ENCODE peak calls at places on chromosome 12, in four cellular contexts. One of them, this sample, is unnamed.

GRCh38 chr12:5523396-5524115 is 91.6 kb downstream of the NTF3 start:
- DNase-seq in right cardiac atrium: no peak
- DNase-seq in tibial nerve: no peak
- DNase-seq in HepG2: no peak
- DNase-seq in this sample: no peak

GRCh38 chr12:6200266-6201198 is at the start of gene CD9:
- DNase-seq in tibial nerve: no peak
- DNase-seq in right cardiac atrium: peak; percentile 81
- DNase-seq in HepG2: no peak
- DNase-seq in this sample: peak; percentile 82

GRCh38 chr12:123118397-123118945 is 32.4 kb downstream of the PITPNM2 start:
- DNase-seq in tibial nerve: no peak
- DNase-seq in right cardiac atrium: no peak
- DNase-seq in HepG2: no peak
- DNase-seq in this sample: no peak

GRCh38 chr12:64077922-64078321 is 144.2 kb downstream of the KICS2 start:
- DNase-seq in right cardiac atrium: no peak
- DNase-seq in HepG2: peak; percentile 6
- DNase-seq in tibial nerve: no peak
- DNase-seq in this sample: no peak

GRCh38 chr12:65825573-65826512 is 1.6 kb downstream of the HMGA2 start:
- DNase-seq in tibial nerve: no peak
- DNase-seq in right cardiac atrium: peak; percentile 20
- DNase-seq in HepG2: no peak
- DNase-seq in this sample: peak; percentile 58

GRCh38 chr12:34205401-34205800 is 183.1 kb downstream of the ALG10 start:
- DNase-seq in tibial nerve: no peak
- DNase-seq in HepG2: no peak
- DNase-seq in right cardiac atrium: no peak
- DNase-seq in this sample: no peak

GRCh38 chr12:57816855-57817151 is 1.7 kb downstream of the AVIL start:
- DNase-seq in tibial nerve: no peak
- DNase-seq in HepG2: no peak
- DNase-seq in right cardiac atrium: peak; percentile 76
- DNase-seq in this sample: no peak

GRCh38 chr12:26150737-26151450 is 26.1 kb upstream of the BHLHE41 start:
- DNase-seq in tibial nerve: peak; percentile 8
- DNase-seq in right cardiac atrium: no peak
- DNase-seq in HepG2: no peak
- DNase-seq in this sample: no peak

GRCh38 chr12:59699408-59700144 is 103.7 kb downstream of the SLC16A7 start:
- DNase-seq in HepG2: no peak
- DNase-seq in right cardiac atrium: no peak
- DNase-seq in tibial nerve: no peak
- DNase-seq in this sample: no peak

GRCh38 chr12:50074936-50075807 is 10.0 kb upstream of the SMARCD1 start:
- DNase-seq in tibial nerve: peak; percentile 85
- DNase-seq in HepG2: peak; percentile 82
- DNase-seq in right cardiac atrium: peak; percentile 85
- DNase-seq in this sample: peak; percentile 94

GRCh38 chr12:126036348-126036747 is 971.1 kb downstream of the AACS start:
- DNase-seq in tibial nerve: no peak
- DNase-seq in right cardiac atrium: no peak
- DNase-seq in HepG2: no peak
- DNase-seq in this sample: no peak

GRCh38 chr12:110778801-110779577 is 36.3 kb upstream of the PPP1CC start:
- DNase-seq in tibial nerve: no peak
- DNase-seq in HepG2: no peak
- DNase-seq in right cardiac atrium: no peak
- DNase-seq in this sample: no peak

GRCh38 chr12:48542300-48542928 is 17.0 kb downstream of the OR8S1 start:
- DNase-seq in tibial nerve: no peak
- DNase-seq in HepG2: peak; percentile 27
- DNase-seq in right cardiac atrium: peak; percentile 13
- DNase-seq in this sample: peak; percentile 55

GRCh38 chr12:67239061-67239460 is 30.1 kb upstream of the CAND1 start:
- DNase-seq in tibial nerve: no peak
- DNase-seq in HepG2: no peak
- DNase-seq in right cardiac atrium: no peak
- DNase-seq in this sample: no peak

GRCh38 chr12:110658882-110659281 is 30.0 kb downstream of the HVCN1 start:
- DNase-seq in HepG2: no peak
- DNase-seq in right cardiac atrium: no peak
- DNase-seq in tibial nerve: no peak
- DNase-seq in this sample: no peak

GRCh38 chr12:98916106-98916505 is 271.0 kb downstream of the APAF1 start:
- DNase-seq in HepG2: no peak
- DNase-seq in tibial nerve: no peak
- DNase-seq in right cardiac atrium: no peak
- DNase-seq in this sample: no peak

GRCh38 chr12:28955491-28955890 is 193.6 kb upstream of the FAR2 start:
- DNase-seq in tibial nerve: no peak
- DNase-seq in right cardiac atrium: no peak
- DNase-seq in HepG2: no peak
- DNase-seq in this sample: no peak

GRCh38 chr12:8629486-8630033 is 16.9 kb upstream of the AICDA start:
- DNase-seq in tibial nerve: no peak
- DNase-seq in HepG2: no peak
- DNase-seq in right cardiac atrium: no peak
- DNase-seq in this sample: no peak

GRCh38 chr12:19525236-19525635 is 85.9 kb downstream of the AEBP2 start:
- DNase-seq in right cardiac atrium: no peak
- DNase-seq in HepG2: no peak
- DNase-seq in tibial nerve: no peak
- DNase-seq in this sample: no peak

GRCh38 chr12:60335765-60336164 is 739.9 kb downstream of the SLC16A7 start:
- DNase-seq in tibial nerve: no peak
- DNase-seq in right cardiac atrium: no peak
- DNase-seq in HepG2: no peak
- DNase-seq in this sample: no peak

GRCh38 chr12:19125325-19125724 is 4.2 kb upstream of the PLEKHA5 start:
- DNase-seq in HepG2: no peak
- DNase-seq in tibial nerve: no peak
- DNase-seq in right cardiac atrium: no peak
- DNase-seq in this sample: no peak

GRCh38 chr12:60666895-60667294 is 1071.1 kb downstream of the SLC16A7 start:
- DNase-seq in right cardiac atrium: no peak
- DNase-seq in HepG2: no peak
- DNase-seq in tibial nerve: no peak
- DNase-seq in this sample: no peak

GRCh38 chr12:45290218-45290609 is 74.3 kb downstream of the ANO6 start:
- DNase-seq in right cardiac atrium: no peak
- DNase-seq in HepG2: no peak
- DNase-seq in tibial nerve: no peak
- DNase-seq in this sample: no peak

GRCh38 chr12:103475073-103475472 is 20.7 kb downstream of the C12orf42 start:
- DNase-seq in HepG2: peak; percentile 34
- DNase-seq in tibial nerve: no peak
- DNase-seq in right cardiac atrium: no peak
- DNase-seq in this sample: no peak

GRCh38 chr12:75744607-75745256 is 233.3 kb upstream of the KRR1 start:
- DNase-seq in HepG2: peak; percentile 30
- DNase-seq in right cardiac atrium: no peak
- DNase-seq in tibial nerve: no peak
- DNase-seq in this sample: no peak

GRCh38 chr12:116590561-116590960 is 31.4 kb downstream of the MAP1LC3B2 start:
- DNase-seq in tibial nerve: no peak
- DNase-seq in HepG2: peak; percentile 15
- DNase-seq in right cardiac atrium: no peak
- DNase-seq in this sample: no peak

GRCh38 chr12:30822385-30823139 is 67.8 kb upstream of the CAPRIN2 start:
- DNase-seq in right cardiac atrium: peak; percentile 70
- DNase-seq in HepG2: no peak
- DNase-seq in tibial nerve: peak; percentile 47
- DNase-seq in this sample: peak; percentile 79

GRCh38 chr12:48567731-48568130 is 2.1 kb downstream of the LALBA start:
- DNase-seq in right cardiac atrium: no peak
- DNase-seq in HepG2: no peak
- DNase-seq in tibial nerve: no peak
- DNase-seq in this sample: no peak

GRCh38 chr12:77382096-77382742 is 316.9 kb upstream of the E2F7 start:
- DNase-seq in right cardiac atrium: no peak
- DNase-seq in tibial nerve: no peak
- DNase-seq in HepG2: no peak
- DNase-seq in this sample: no peak

GRCh38 chr12:120399531-120399930 is 30.6 kb upstream of the MSI1 start:
- DNase-seq in right cardiac atrium: no peak
- DNase-seq in HepG2: no peak
- DNase-seq in tibial nerve: no peak
- DNase-seq in this sample: no peak

GRCh38 chr12:29416748-29417147 is 35.8 kb upstream of the ERGIC2 start:
- DNase-seq in right cardiac atrium: no peak
- DNase-seq in HepG2: no peak
- DNase-seq in tibial nerve: no peak
- DNase-seq in this sample: no peak

GRCh38 chr12:29741342-29742241 is 42.1 kb downstream of the TMTC1 start:
- DNase-seq in right cardiac atrium: peak; percentile 30
- DNase-seq in HepG2: no peak
- DNase-seq in tibial nerve: no peak
- DNase-seq in this sample: no peak

GRCh38 chr12:119180380-119181040 is 1.8 kb downstream of the HSPB8 start:
- DNase-seq in right cardiac atrium: peak; percentile 78
- DNase-seq in tibial nerve: peak; percentile 28
- DNase-seq in HepG2: no peak
- DNase-seq in this sample: peak; percentile 46

GRCh38 chr12:25276199-25276937 is 25.6 kb upstream of the KRAS start:
- DNase-seq in tibial nerve: peak; percentile 27
- DNase-seq in right cardiac atrium: peak; percentile 20
- DNase-seq in HepG2: peak; percentile 63
- DNase-seq in this sample: no peak

GRCh38 chr12:109595321-109595902 is 21.8 kb downstream of the MVK start:
- DNase-seq in HepG2: no peak
- DNase-seq in tibial nerve: no peak
- DNase-seq in right cardiac atrium: no peak
- DNase-seq in this sample: no peak

GRCh38 chr12:86233126-86233525 is 23.1 kb downstream of the MGAT4C start:
- DNase-seq in tibial nerve: no peak
- DNase-seq in HepG2: no peak
- DNase-seq in right cardiac atrium: no peak
- DNase-seq in this sample: no peak

GRCh38 chr12:55931317-55931779 is 386 bp downstream of the DGKA start:
- DNase-seq in right cardiac atrium: no peak
- DNase-seq in tibial nerve: no peak
- DNase-seq in HepG2: no peak
- DNase-seq in this sample: no peak
- H3K4me1 ChIP-seq in right cardiac atrium: peaks cover 12% of the 10 kb centered on the region
- H3K4me1 ChIP-seq in tibial nerve: peaks cover 29% of the 10 kb centered on the region
- H3K4me1 ChIP-seq in HepG2: peaks cover 49% of the 10 kb centered on the region
- H3K4me1 ChIP-seq in this sample: peaks cover 6% of the 10 kb centered on the region

GRCh38 chr12:4006743-4007142 is 133.5 kb upstream of the PARP11 start:
- DNase-seq in tibial nerve: no peak
- DNase-seq in right cardiac atrium: no peak
- DNase-seq in HepG2: no peak
- DNase-seq in this sample: no peak
- H3K4me1 ChIP-seq in tibial nerve: no peaks in the 10 kb centered on the region
- H3K4me1 ChIP-seq in right cardiac atrium: no peaks in the 10 kb centered on the region
- H3K4me1 ChIP-seq in HepG2: peaks cover 66% of the 10 kb centered on the region
- H3K4me1 ChIP-seq in this sample: no peaks in the 10 kb centered on the region

GRCh38 chr12:2301531-2302461 is 249.0 kb downstream of the CACNA1C start:
- DNase-seq in right cardiac atrium: peak; percentile 64
- DNase-seq in HepG2: no peak
- DNase-seq in tibial nerve: no peak
- DNase-seq in this sample: no peak

GRCh38 chr12:2300168-2300567 is 247.4 kb downstream of the CACNA1C start:
- DNase-seq in tibial nerve: no peak
- DNase-seq in right cardiac atrium: no peak
- DNase-seq in HepG2: no peak
- DNase-seq in this sample: no peak

GRCh38 chr12:2302711-2303255 is 250.0 kb downstream of the CACNA1C start:
- DNase-seq in right cardiac atrium: no peak
- DNase-seq in HepG2: no peak
- DNase-seq in tibial nerve: no peak
- DNase-seq in this sample: no peak

GRCh38 chr12:2299207-2299606 is 246.4 kb downstream of the CACNA1C start:
- DNase-seq in tibial nerve: no peak
- DNase-seq in right cardiac atrium: no peak
- DNase-seq in HepG2: no peak
- DNase-seq in this sample: no peak

GRCh38 chr12:2300886-2301285 is 248.1 kb downstream of the CACNA1C start:
- DNase-seq in right cardiac atrium: no peak
- DNase-seq in tibial nerve: no peak
- DNase-seq in HepG2: no peak
- DNase-seq in this sample: peak; percentile 32
- H3K4me1 ChIP-seq in right cardiac atrium: peaks cover 20% of the 10 kb centered on the region
- H3K4me1 ChIP-seq in tibial nerve: peaks cover 19% of the 10 kb centered on the region
- H3K4me1 ChIP-seq in HepG2: no peaks in the 10 kb centered on the region
- H3K4me1 ChIP-seq in this sample: peaks cover 3% of the 10 kb centered on the region

DNA sequence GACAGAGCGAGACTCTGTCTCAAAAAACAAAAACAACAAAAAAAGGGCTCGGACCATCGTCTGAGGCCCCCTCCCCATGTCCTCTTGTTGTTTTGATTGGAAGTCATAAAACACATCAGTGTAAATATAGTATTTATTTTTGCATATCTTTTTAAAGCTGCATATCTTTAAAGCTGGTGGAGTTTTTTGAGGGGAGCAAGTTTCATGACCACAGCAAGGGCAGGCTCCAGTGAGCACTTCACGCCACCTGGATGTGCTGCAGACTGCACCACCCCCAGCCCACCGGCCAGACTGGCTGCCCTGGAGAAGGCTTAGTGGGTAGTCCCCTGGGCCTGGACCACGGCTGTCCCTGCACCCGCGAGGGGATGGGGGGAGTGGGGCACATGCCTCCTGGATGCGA is 11.9 kb upstream of the BCL7A start:
- DNase-seq in HepG2: no peak
- DNase-seq in right cardiac atrium: no peak
- DNase-seq in tibial nerve: no peak
- DNase-seq in this sample: no peak
- H3K4me1 ChIP-seq in HepG2: no peaks in the 10 kb centered on the region
- H3K4me1 ChIP-seq in right cardiac atrium: peaks cover 2% of the 10 kb centered on the region
- H3K4me1 ChIP-seq in tibial nerve: no peaks in the 10 kb centered on the region
- H3K4me1 ChIP-seq in this sample: no peaks in the 10 kb centered on the region

GRCh38 chr12:13120431-13120830 is 17.0 kb upstream of the GSG1 start:
- DNase-seq in right cardiac atrium: no peak
- DNase-seq in HepG2: no peak
- DNase-seq in tibial nerve: no peak
- DNase-seq in this sample: no peak
- H3K4me1 ChIP-seq in right cardiac atrium: no peaks in the 10 kb centered on the region
- H3K4me1 ChIP-seq in HepG2: no peaks in the 10 kb centered on the region
- H3K4me1 ChIP-seq in tibial nerve: no peaks in the 10 kb centered on the region
- H3K4me1 ChIP-seq in this sample: peaks cover 8% of the 10 kb centered on the region

GRCh38 chr12:52896190-52897100 is 8.4 kb downstream of the KRT8 start:
- DNase-seq in HepG2: no peak
- DNase-seq in tibial nerve: no peak
- DNase-seq in right cardiac atrium: no peak
- DNase-seq in this sample: no peak
- H3K4me1 ChIP-seq in HepG2: peaks cover 58% of the 10 kb centered on the region
- H3K4me1 ChIP-seq in tibial nerve: no peaks in the 10 kb centered on the region
- H3K4me1 ChIP-seq in right cardiac atrium: peaks cover 2% of the 10 kb centered on the region
- H3K4me1 ChIP-seq in this sample: no peaks in the 10 kb centered on the region

This sample was measured in H9.